ENCODE peak calls at places on chromosomes 2 and 18, in five cellular contexts. K is SK-N-SH, M is K562, O is HepG2, N is HCT116. R is an unnamed sample. For H3K9me3, the result is how much of the 10 kb centered on the place peaks cover.

GRCh38 chr18:48810805-48811204 is 140.0 kb downstream of the SMAD7 start:
- DNase-seq in K (no peak), M (no peak), O (no peak), N (no peak), R (no peak)

GRCh38 chr2:166180951-166181812 is 53.4 kb upstream of the SCN1A start:
- DNase-seq in K (peak), M (peak), O (peak), N (peak), R (peak)

GRCh38 chr2:101473911-101474751 is 781 bp downstream of the RFX8 start:
- DNase-seq in K (peak), M (no peak), O (no peak), N (no peak), R (no peak)

GRCh38 chr2:183665403-183665802 is 541.2 kb downstream of the NUP35 start:
- DNase-seq in K (no peak), M (no peak), O (no peak), N (no peak), R (no peak)

GRCh38 chr2:238286095-238286494 is 2.3 kb downstream of the PER2 start:
- DNase-seq in K (no peak), M (no peak), O (no peak), N (no peak), R (no peak)

GRCh38 chr2:171433763-171434670 is at the start of the genes DCAF17 and METTL8:
- DNase-seq in K (peak), M (peak), O (peak), N (peak), R (peak)

GRCh38 chr2:227823922-227824321 is 10.3 kb downstream of the CCL20 start:
- DNase-seq in K (no peak), M (no peak), O (no peak), N (no peak), R (no peak)

GRCh38 chr2:36360063-36360462 is 4.5 kb downstream of the CRIM1 start:
- DNase-seq in K (no peak), M (no peak), O (no peak), N (no peak), R (no peak)

GRCh38 chr2:20156051-20156730 is 68.7 kb downstream of the SDC1 start:
- DNase-seq in K (no peak), M (no peak), O (no peak), N (no peak), R (no peak)

GRCh38 chr2:216404010-216404618 is 8.2 kb upstream of the SMARCAL1 start:
- DNase-seq in K (peak), M (peak), O (peak), N (peak), R (peak)

GRCh38 chr18:59029663-59030421 is 109.8 kb upstream of the SEC11C start:
- DNase-seq in K (no peak), M (no peak), O (no peak), N (no peak), R (no peak)

GRCh38 chr2:237964578-237965404 is 2.0 kb upstream of the UBE2F start:
- DNase-seq in K (no peak), M (peak), O (no peak), N (no peak), R (no peak)

GRCh38 chr2:20634430-20635095 is 16.3 kb downstream of the HS1BP3 start:
- DNase-seq in K (peak), M (peak), O (no peak), N (no peak), R (no peak)

GRCh38 chr2:88885275-88885674 is 193.8 kb downstream of the RPIA start:
- DNase-seq in K (no peak), M (no peak), O (no peak), N (no peak), R (no peak)

GRCh38 chr2:38375711-38376345 is 1.2 kb downstream of the ATL2 start:
- DNase-seq in K (peak), M (no peak), O (no peak), N (no peak), R (no peak)

GRCh38 chr2:166060191-166060590 is 67.6 kb downstream of the SCN1A start:
- DNase-seq in K (no peak), M (no peak), O (no peak), N (no peak), R (no peak)

GRCh38 chr18:35267809-35268208 is 22.2 kb downstream of the ZSCAN30 start:
- DNase-seq in K (peak), M (no peak), O (no peak), N (no peak), R (no peak)

GRCh38 chr2:71223767-71224333 is 3.1 kb downstream of the PAIP2B start:
- DNase-seq in K (peak), M (peak), O (peak), N (peak), R (peak)

GRCh38 chr2:12222561-12222960 is 476.1 kb downstream of the LPIN1 start:
- DNase-seq in K (no peak), M (no peak), O (no peak), N (no peak), R (no peak)

DNA sequence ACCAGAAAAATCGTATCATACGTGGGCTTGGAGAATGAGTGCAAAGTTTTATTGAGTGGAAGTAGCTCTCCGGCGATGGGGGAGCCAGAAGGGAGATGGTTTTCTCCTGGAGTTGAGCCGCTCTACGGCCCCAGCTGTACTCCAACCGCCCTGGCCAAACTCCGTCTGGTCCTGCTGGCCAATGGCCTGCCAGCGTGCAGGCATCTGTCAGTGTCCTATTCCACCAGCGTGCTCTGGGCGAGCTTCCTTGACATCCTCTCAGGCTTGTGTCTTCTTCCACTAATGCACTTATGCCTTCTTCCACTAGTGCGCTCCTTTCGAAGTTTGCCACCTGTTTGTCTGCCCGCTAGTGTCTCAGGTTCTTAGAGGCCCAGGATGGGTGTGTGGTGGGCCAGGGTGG is 345.5 kb upstream of the CDH19 start:
- DNase-seq in K (no peak), M (no peak), O (no peak), N (no peak), R (no peak)
- H3K9me3 ChIP-seq in K (under half), M (under half), O (under half), N (under half), R (under half)

GRCh38 chr2:235113854-235114253 is 162.0 kb downstream of the SH3BP4 start:
- DNase-seq in K (no peak), M (no peak), O (no peak), N (no peak), R (no peak)

GRCh38 chr2:235112365-235112764 is 160.5 kb downstream of the SH3BP4 start:
- DNase-seq in K (no peak), M (no peak), O (no peak), N (no peak), R (no peak)

DNA sequence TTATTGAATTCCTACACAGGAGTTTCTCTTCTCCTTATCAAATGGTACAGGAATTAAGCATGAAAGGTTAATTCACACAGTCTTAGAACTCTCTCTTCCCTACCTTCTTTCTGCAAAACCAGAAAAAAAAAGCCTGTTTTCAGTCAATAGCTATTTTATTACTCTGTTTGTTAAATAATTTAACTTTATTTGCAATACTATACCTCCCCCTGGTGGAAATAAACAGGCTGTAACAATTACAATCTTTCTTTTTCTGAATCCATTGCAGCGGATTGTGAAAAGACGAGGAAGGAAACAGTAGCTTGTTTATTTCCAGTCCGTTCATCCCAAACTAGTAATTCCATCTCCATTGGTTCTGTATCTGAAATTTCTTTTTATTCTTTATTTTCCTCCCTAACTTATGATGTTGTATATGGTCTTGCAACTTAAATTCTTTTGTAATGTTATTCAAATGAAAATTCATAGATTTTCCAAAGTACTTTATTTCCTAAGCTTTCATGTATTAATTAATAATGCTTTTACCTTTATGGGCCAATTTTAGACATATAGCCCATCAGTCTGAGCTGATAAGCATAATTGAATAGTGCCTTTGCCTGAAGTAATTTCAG is 165.2 kb downstream of the SH3BP4 start:
- DNase-seq in K (peak), M (peak), O (peak), N (peak), R (peak)
- TF ChIP-seq MAX in K (no peak), M (no peak), O (no peak), N (no peak), R (no peak)

GRCh38 chr18:25669741-25670140 is 317.8 kb upstream of the ZNF521 start:
- DNase-seq in K (no peak), M (no peak), O (no peak), N (no peak), R (no peak)
- TF ChIP-seq CTCF in K (peak), M (no peak), O (no peak), N (no peak), R (no peak)

GRCh38 chr18:73101977-73102376 is 234.2 kb upstream of the NETO1 start:
- DNase-seq in K (no peak), M (no peak), O (no peak), N (no peak), R (no peak)
- H3K9me3 ChIP-seq in K (under half), M (under half), O (under half), N (under half), R (under half)

DNA sequence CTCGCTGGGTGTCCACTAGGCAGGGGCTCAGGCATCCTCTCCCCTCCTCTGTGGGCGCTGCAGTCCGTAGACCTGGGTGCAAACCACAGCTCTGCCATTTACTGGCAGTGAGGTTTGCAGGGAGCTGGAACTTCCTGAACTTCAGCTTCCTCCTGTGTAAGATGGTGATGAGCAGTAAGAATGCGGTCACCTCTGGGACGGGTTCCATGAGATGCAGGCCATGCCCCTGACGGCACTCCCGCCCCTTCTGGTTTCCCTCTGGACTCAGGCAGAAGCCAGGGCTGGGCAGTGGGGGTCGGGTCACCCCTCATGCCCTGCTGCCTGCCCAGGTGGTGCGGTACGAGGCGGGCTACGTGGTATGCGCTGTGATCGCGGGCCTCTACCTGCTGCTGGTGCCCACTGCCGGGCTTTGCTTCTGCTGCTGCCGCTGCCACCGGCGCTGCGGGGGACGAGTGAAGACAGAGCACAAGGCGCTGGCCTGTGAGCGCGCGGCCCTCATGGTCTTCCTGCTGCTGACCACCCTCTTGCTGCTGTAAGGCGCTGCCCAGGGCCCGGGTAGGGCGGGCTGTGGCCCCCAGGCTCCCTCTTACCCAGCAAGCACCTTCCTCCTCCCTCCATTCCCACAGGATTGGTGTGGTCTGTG is 1.5 kb downstream of the PROM2 start:
- DNase-seq in K (no peak), M (no peak), O (no peak), N (no peak), R (no peak)
- TF ChIP-seq MAX in K (no peak), M (no peak), O (no peak), N (no peak), R (no peak)

GRCh38 chr18:51287818-51288508 is 90.5 kb upstream of the MEX3C start:
- DNase-seq in K (no peak), M (no peak), O (no peak), N (no peak), R (no peak)
- TF ChIP-seq CTCF in K (no peak), M (no peak), O (no peak), N (no peak), R (no peak)

GRCh38 chr2:16033032-16033293 is 92.6 kb downstream of the MYCN start:
- DNase-seq in K (no peak), M (no peak), O (no peak), N (no peak), R (no peak)
- H3K9me3 ChIP-seq in K (under half), M (under half), O (under half), N (under half), R (under half)